ENCODE peak calls at places on chromosomes 6 and 20, in eight cellular contexts. Q is COLO829, I is endothelial cell, D is pons, G is cardiac fibroblast, N is fibroblast of mammary gland, E is activated T-cell treated with anti-CD3 and anti-CD28 coated beads for 1 hour, F is mesothelial cell of epicardium. S is an unnamed sample.

GRCh38 chr20:59001449-59002171 is 5.4 kb downstream of the CTSZ start:
- DNase-seq in Q (no peak), I (no peak), D (no peak), G (no peak), N (no peak), E (no peak), F (no peak), S (no peak)

GRCh38 chr20:33871362-33871761 is 60.2 kb downstream of the CHMP4B start:
- DNase-seq in Q (no peak), I (no peak), D (no peak), G (peak; percentile 58), N (peak; percentile 16), E (no peak), F (no peak), S (no peak)

GRCh38 chr6:9523462-9523861 is 891.4 kb downstream of the TFAP2A start:
- DNase-seq in Q (no peak), I (no peak), D (no peak), G (peak; percentile 86), N (peak; percentile 91), E (no peak), F (no peak), S (peak; percentile 77)

GRCh38 chr6:135586844-135587243 is 89.3 kb upstream of the AHI1 start:
- DNase-seq in Q (no peak), I (no peak), D (no peak), G (peak; percentile 43), N (no peak), E (no peak), F (no peak), S (peak; percentile 51)

GRCh38 chr6:150883521-150883920 is 18.0 kb downstream of the MTHFD1L start:
- DNase-seq in Q (no peak), I (no peak), D (no peak), G (no peak), N (no peak), E (no peak), F (no peak), S (no peak)

GRCh38 chr6:90285611-90286381 is 10.8 kb downstream of the BACH2 start:
- DNase-seq in Q (peak; percentile 81), I (peak; percentile 34), D (peak; percentile 91), G (peak; percentile 85), N (peak; percentile 94), E (peak; percentile 27), F (no peak), S (peak; percentile 77)

GRCh38 chr20:62352402-62353288 is 14.5 kb downstream of the LAMA5 start:
- DNase-seq in Q (no peak), I (no peak), D (peak; percentile 85), G (no peak), N (peak; percentile 11), E (no peak), F (no peak), S (peak; percentile 86)

GRCh38 chr20:29497261-29497671 is 1760.2 kb upstream of the DEFB115 start:
- DNase-seq in Q (peak; percentile 78), I (no peak), D (peak; percentile 28), G (peak; percentile 10), N (peak; percentile 3), E (no peak), F (no peak), S (no peak)

GRCh38 chr20:48502016-48502415 is 325.8 kb downstream of the PREX1 start:
- DNase-seq in Q (no peak), I (no peak), D (no peak), G (no peak), N (no peak), E (no peak), F (no peak), S (no peak)

GRCh38 chr20:59634435-59635005 is 30.2 kb downstream of the PHACTR3 start:
- DNase-seq in Q (no peak), I (no peak), D (no peak), G (no peak), N (no peak), E (no peak), F (peak; percentile 5), S (no peak)